ENCODE peak calls at places on chromosome X, in seven cellular contexts. E is cardiac fibroblast, Q is hepatocyte, S is DND-41, U is AG09309, F is Peyer's patch, C is sigmoid colon. Y is an unnamed sample.

GRCh38 chrX:9525511-9526248 is 60.8 kb downstream of the TBL1X start:
- DNase-seq in E (peak), Q (no peak), S (peak), U (no peak), F (no peak), C (no peak), Y (no peak)

GRCh38 chrX:124736553-124737240 is 390.3 kb downstream of the SH2D1A start:
- DNase-seq in E (no peak), Q (no peak), S (peak), U (no peak), F (peak), C (no peak), Y (no peak)

GRCh38 chrX:19670854-19671620 is 155.7 kb upstream of the MAP3K15 start:
- DNase-seq in E (peak), Q (peak), S (no peak), U (no peak), F (no peak), C (peak), Y (no peak)

GRCh38 chrX:154516655-154517100 is 646 bp upstream of the FAM3A start:
- DNase-seq in E (peak), Q (peak), S (no peak), U (no peak), F (no peak), C (peak), Y (no peak)

GRCh38 chrX:56798866-56799864 is 70.1 kb downstream of the NBDY start:
- DNase-seq in E (no peak), Q (no peak), S (no peak), U (no peak), F (no peak), C (no peak), Y (no peak)

GRCh38 chrX:20527458-20528099 is 260.9 kb upstream of the RPS6KA3 start:
- DNase-seq in E (peak), Q (peak), S (no peak), U (no peak), F (no peak), C (no peak), Y (no peak)

GRCh38 chrX:147900349-147900748 is 11.4 kb upstream of the FMR1 start:
- DNase-seq in E (no peak), Q (no peak), S (no peak), U (no peak), F (no peak), C (no peak), Y (no peak)

GRCh38 chrX:72026341-72027023 is 105.2 kb downstream of the RTL5 start:
- DNase-seq in E (no peak), Q (no peak), S (no peak), U (no peak), F (no peak), C (no peak), Y (no peak)

GRCh38 chrX:17674611-17675010 is 62.7 kb upstream of the SCML1 start:
- DNase-seq in E (no peak), Q (no peak), S (no peak), U (no peak), F (no peak), C (no peak), Y (no peak)

GRCh38 chrX:45849261-45849660 is 648.6 kb upstream of the DIPK2B start:
- DNase-seq in E (peak), Q (peak), S (peak), U (peak), F (no peak), C (no peak), Y (no peak)
- TF ChIP-seq CTCF in E (peak), Q (peak), S (peak), U (peak), F (no peak), C (no peak), Y (peak)

GRCh38 chrX:2497961-2498780 is 2.6 kb downstream of the DHRSX start:
- DNase-seq in E (peak), Q (peak), S (no peak), U (no peak), F (no peak), C (no peak), Y (no peak)
- H3K4me3 ChIP-seq in E (peak), Q (no peak), S (no peak), U (no peak), F (no peak), C (peak), Y (peak)

GRCh38 chrX:66043584-66043983 is 3.7 kb upstream of the VSIG4 start:
- DNase-seq in E (no peak), Q (no peak), S (no peak), U (no peak), F (no peak), C (no peak), Y (no peak)
- TF ChIP-seq CTCF in E (no peak), Q (no peak), S (no peak), U (no peak), F (no peak), C (no peak), Y (no peak)

DNA sequence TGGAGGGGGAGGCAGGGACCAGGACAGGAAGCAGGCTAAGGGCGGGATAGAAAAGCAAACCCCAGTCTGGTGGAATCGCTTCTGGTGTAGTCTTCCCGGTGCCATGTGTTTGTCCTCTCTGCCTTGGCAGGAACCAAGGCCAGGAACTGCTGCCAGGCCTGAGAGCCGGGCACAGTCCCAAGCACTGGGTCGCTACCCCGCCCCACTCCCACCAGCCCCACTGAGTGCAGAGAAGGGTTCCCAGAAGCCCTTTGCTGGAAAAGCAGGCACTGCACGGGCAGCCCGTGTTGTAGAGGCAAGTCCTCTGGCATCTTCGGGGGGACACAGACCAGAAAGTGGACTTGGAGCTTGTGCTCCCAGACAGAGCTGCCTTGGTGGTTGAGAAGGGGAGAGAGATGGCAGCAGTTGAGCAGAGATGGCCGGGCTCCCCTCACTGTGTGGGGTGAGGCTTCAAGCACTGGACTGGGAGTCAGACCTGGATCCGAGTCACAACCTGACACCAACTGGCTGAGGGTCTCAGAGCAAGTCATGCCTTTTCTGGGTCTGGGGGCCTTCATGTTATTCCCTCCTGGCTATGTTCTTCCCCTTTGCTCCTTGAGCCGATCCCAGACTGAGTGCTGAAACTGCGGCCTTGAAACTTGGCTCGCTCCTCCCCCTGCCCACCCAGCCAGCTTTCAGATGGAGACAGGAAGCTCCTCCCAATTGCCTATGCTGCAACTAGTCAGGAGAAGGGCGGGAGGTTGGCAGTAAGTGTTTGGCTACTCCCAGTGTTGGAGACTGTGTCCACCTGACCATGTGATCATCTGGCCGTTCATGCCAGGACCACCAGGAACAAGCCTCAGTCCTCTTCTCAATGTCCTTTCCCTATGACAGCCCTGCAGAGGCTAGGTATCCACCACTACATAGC is 59.7 kb upstream of the MTM1 start:
- DNase-seq in E (peak), Q (no peak), S (no peak), U (no peak), F (no peak), C (peak), Y (no peak)
- H3K4me3 ChIP-seq in E (no peak), Q (no peak), S (no peak), U (no peak), F (no peak), C (peak), Y (no peak)

DNA sequence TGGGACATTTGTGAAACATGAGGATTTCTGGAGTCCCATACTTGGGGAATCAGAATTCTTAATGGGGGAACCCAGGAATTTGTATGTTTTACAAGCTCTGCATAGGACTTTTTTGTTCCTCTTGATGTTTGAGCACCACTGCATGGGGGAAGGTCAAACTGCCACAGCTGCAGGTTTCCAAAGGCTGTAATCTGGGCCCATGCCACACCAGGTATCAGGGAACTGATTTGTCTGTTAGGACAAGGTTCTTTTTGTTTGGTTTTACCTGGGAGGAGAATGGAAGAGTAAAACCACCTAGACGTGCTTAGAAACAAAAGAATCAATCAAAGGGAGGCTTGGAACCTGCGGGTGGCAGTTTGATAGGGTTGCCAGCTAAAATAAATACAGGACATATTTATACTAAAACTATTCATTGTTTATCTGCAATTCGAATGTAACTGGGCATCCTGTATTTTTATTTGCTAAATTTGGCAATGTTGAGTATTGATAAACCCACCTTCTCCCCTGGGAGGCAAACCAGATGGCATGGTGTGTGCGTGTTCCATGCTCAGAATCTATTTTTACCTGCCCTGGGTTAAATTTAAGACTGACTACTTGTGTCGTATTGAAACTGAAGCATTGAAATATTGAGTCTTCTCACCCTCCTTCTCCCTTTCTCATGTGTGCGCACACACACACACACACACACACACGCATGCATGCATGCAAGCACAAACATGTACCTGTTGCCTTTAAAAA is 63.7 kb downstream of the TMEM164 start:
- DNase-seq in E (no peak), Q (no peak), S (no peak), U (no peak), F (no peak), C (no peak), Y (no peak)
- TF ChIP-seq CTCF in E (no peak), Q (no peak), S (no peak), U (no peak), F (no peak), C (no peak), Y (no peak)

GRCh38 chrX:24168807-24169206 is 19.3 kb downstream of the ZFX start:
- DNase-seq in E (no peak), Q (no peak), S (no peak), U (no peak), F (no peak), C (no peak), Y (no peak)
- H3K4me3 ChIP-seq in E (no peak), Q (no peak), S (no peak), U (no peak), F (no peak), C (no peak), Y (no peak)

GRCh38 chrX:33087411-33087810 is 123.9 kb downstream of the DMD start:
- DNase-seq in E (no peak), Q (no peak), S (no peak), U (no peak), F (no peak), C (no peak), Y (no peak)

GRCh38 chrX:33078273-33078672 is 133.1 kb downstream of the DMD start:
- DNase-seq in E (no peak), Q (no peak), S (no peak), U (no peak), F (no peak), C (no peak), Y (no peak)

GRCh38 chrX:33086886-33087285 is 124.5 kb downstream of the DMD start:
- DNase-seq in E (no peak), Q (no peak), S (no peak), U (no peak), F (no peak), C (no peak), Y (no peak)

DNA sequence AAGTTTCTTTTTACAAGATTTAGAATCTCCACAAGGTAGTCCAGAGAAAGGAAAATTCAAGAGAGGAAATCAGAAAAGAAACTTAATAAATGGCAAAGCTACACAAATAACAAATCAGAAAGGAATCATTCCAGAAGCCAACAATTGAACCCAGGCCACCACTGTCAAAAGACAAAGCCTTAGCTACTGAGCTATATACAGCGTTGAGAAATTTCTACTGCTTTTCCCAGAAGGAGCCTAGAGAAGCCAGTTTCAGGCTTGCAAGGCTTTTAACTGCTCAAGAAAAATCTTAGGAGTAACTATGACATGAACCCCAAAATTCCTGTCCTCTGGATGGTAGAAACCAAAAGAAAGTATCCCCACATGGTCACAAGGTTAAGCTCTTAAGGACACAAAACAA is 129.0 kb downstream of the DMD start:
- DNase-seq in E (no peak), Q (no peak), S (no peak), U (no peak), F (no peak), C (no peak), Y (no peak)
- TF ChIP-seq CTCF in E (no peak), Q (no peak), S (no peak), U (no peak), F (no peak), C (no peak), Y (no peak)

GRCh38 chrX:13013353-13014110 is 30.9 kb downstream of the FAM9C start:
- DNase-seq in E (peak), Q (peak), S (no peak), U (no peak), F (peak), C (peak), Y (no peak)
- H3K4me3 ChIP-seq in E (no peak), Q (no peak), S (no peak), U (no peak), F (no peak), C (no peak), Y (no peak)

GRCh38 chrX:107000013-107000515 is at the start of gene MORC4:
- DNase-seq in E (peak), Q (peak), S (no peak), U (peak), F (peak), C (peak), Y (peak)

GRCh38 chrX:106995678-106996077 is 4.3 kb downstream of the MORC4 start:
- DNase-seq in E (no peak), Q (no peak), S (no peak), U (no peak), F (no peak), C (no peak), Y (no peak)

GRCh38 chrX:106997611-106998010 is 2.4 kb downstream of the MORC4 start:
- DNase-seq in E (no peak), Q (no peak), S (no peak), U (no peak), F (no peak), C (no peak), Y (no peak)

DNA sequence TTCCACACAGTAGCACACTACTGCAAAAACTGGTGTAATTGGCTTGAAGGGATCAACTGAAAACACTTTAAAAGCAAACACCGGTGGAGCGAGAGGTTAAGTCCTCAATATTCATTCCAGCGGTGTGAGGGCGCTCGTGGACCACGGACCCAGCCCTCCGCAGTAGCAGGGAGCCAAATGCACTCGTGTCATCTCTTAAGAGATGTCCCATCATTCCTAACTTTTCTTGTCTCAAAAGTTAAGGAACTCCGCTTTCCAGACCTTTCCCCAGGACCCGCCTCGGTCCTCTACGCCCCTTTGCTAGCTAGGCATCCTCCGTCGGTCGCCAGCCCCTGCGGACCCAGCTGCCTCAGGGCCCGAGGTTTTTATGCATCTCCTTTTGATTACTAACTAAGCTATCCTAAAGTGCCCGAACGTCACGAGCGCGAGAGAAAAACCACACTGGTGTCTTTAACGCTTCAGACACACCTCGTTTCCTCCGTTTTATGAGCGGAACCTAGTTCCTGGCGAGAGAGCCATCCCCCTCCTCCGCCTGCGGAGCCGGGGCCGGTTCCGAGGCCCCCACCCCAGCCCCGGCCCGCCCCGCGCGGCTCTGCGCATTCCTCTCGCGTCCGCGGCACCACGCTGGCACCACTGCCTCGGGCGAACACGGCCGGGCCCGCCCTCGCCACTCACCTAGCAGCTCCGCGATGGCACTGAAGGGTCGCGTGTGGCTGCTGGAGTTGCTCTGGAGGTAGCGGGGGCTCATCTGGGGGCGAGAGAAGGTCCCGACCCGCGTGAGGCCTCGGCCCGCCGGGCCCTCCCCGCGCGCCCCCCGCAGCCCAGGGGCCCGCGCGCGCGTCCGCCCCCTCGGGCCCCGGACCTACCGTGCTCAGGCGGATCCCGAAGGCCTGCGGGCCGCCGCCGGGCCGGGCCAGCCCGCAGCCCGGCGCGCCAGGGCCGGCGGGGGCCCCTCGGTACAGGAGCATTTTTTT is 723 bp downstream of the MORC4 start:
- DNase-seq in E (peak), Q (peak), S (no peak), U (no peak), F (peak), C (peak), Y (peak)
- TF ChIP-seq CTCF in E (peak), Q (peak), S (no peak), U (peak), F (peak), C (peak), Y (peak)

GRCh38 chrX:34658316-34658715 is 1.2 kb upstream of the TMEM47 start:
- DNase-seq in E (peak), Q (no peak), S (no peak), U (no peak), F (no peak), C (no peak), Y (no peak)

GRCh38 chrX:34656467-34656841 is 631 bp downstream of the TMEM47 start:
- DNase-seq in E (no peak), Q (peak), S (no peak), U (no peak), F (no peak), C (peak), Y (no peak)

GRCh38 chrX:34655496-34656258 is 1.4 kb downstream of the TMEM47 start:
- DNase-seq in E (peak), Q (no peak), S (no peak), U (no peak), F (no peak), C (no peak), Y (no peak)

GRCh38 chrX:34654939-34655338 is 2.1 kb downstream of the TMEM47 start:
- DNase-seq in E (peak), Q (no peak), S (no peak), U (no peak), F (no peak), C (no peak), Y (no peak)

DNA sequence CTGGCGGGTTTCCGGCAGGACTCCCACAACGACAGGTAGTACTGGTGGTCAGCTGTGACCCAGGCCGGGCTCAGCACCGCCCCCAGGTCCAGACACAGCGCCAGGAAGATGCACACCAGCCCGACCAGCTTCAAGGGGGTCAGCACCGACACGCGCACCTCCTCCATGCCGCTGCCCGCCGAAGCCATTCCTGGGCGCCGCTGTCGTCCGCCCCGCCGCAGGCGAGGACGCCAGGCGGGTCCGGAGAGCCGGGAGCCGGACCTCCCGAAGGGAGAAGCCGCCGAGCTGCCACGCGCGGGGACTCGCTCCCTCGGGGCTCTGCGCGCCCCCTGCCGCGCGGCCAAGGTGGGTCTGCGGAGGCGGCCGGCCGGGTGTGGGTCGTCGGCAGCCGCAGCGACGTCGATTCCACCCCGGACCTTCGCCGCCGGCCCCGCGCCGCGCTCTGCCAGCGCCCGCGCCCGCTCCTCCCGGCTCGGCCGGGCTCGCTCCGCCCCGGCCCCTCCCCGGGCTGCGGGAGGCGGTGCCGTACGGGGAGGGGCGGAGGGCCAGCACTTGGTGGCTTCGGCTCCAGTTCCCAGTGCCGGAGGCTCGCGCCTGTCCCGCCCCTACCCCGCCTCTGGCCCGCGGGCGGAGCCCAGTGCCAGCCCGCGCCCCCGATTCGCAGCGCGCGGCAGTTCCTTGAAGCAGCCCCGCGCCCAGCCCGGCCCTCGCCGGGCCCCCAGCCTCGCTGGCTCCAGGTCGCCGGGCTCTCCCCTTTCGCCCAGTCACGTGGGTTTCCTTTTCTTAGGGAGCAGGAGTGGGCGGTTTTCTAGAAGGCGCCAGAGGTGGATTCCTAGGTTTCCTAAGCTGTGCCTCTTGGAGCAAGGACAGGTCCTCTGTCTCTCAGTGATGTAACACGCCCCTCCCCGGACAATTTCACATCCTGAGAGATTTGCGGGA is at the start of gene TMEM47:
- DNase-seq in E (peak), Q (peak), S (no peak), U (peak), F (no peak), C (peak), Y (no peak)
- H3K4me3 ChIP-seq in E (peak), Q (peak), S (no peak), U (peak), F (peak), C (peak), Y (peak)

Y was measured in LNCaP clone FGC.